ENCODE peak calls at places on chromosomes 13 and 19, in seven cellular contexts. One of them, this sample, is unnamed.

GRCh38 chr13:25992076-25992475 is 59.7 kb downstream of the SHISA2 start:
- DNase-seq in epithelial cell of esophagus: no peak
- DNase-seq in cardiac muscle cell: no peak
- DNase-seq in heart right ventricle: no peak
- DNase-seq in left ventricle myocardium inferior: no peak
- DNase-seq in fibroblast of the aortic adventitia: no peak
- DNase-seq in H7: no peak
- DNase-seq in this sample: no peak

GRCh38 chr19:9144920-9145319 is 4.7 kb downstream of the ZNF317 start:
- DNase-seq in epithelial cell of esophagus: no peak
- DNase-seq in cardiac muscle cell: peak; percentile 4
- DNase-seq in heart right ventricle: no peak
- DNase-seq in left ventricle myocardium inferior: no peak
- DNase-seq in fibroblast of the aortic adventitia: peak; percentile 6
- DNase-seq in H7: no peak
- DNase-seq in this sample: no peak

GRCh38 chr19:51660975-51661600 is 14.5 kb upstream of the SIGLEC14 start:
- DNase-seq in epithelial cell of esophagus: peak; percentile 81
- DNase-seq in cardiac muscle cell: peak; percentile 90
- DNase-seq in heart right ventricle: peak; percentile 49
- DNase-seq in left ventricle myocardium inferior: peak; percentile 25
- DNase-seq in fibroblast of the aortic adventitia: peak; percentile 84
- DNase-seq in H7: peak; percentile 68
- DNase-seq in this sample: peak; percentile 12

GRCh38 chr19:18895038-18895827 is 725 bp downstream of the CERS1 start:
- DNase-seq in epithelial cell of esophagus: peak; percentile 13
- DNase-seq in cardiac muscle cell: peak; percentile 24
- DNase-seq in heart right ventricle: no peak
- DNase-seq in left ventricle myocardium inferior: no peak
- DNase-seq in fibroblast of the aortic adventitia: peak; percentile 24
- DNase-seq in H7: peak; percentile 95
- DNase-seq in this sample: no peak

GRCh38 chr19:55454787-55455243 is 6.6 kb downstream of the ISOC2 start:
- DNase-seq in epithelial cell of esophagus: peak; percentile 59
- DNase-seq in cardiac muscle cell: peak; percentile 46
- DNase-seq in heart right ventricle: peak; percentile 43
- DNase-seq in left ventricle myocardium inferior: no peak
- DNase-seq in fibroblast of the aortic adventitia: no peak
- DNase-seq in H7: peak; percentile 88
- DNase-seq in this sample: no peak

GRCh38 chr19:35262101-35262761 is 6.5 kb upstream of the USF2 start:
- DNase-seq in epithelial cell of esophagus: no peak
- DNase-seq in cardiac muscle cell: no peak
- DNase-seq in heart right ventricle: no peak
- DNase-seq in left ventricle myocardium inferior: no peak
- DNase-seq in fibroblast of the aortic adventitia: no peak
- DNase-seq in H7: peak; percentile 65
- DNase-seq in this sample: no peak

GRCh38 chr13:77831870-77832269 is 86.8 kb downstream of the EDNRB start:
- DNase-seq in epithelial cell of esophagus: no peak
- DNase-seq in cardiac muscle cell: no peak
- DNase-seq in heart right ventricle: no peak
- DNase-seq in left ventricle myocardium inferior: no peak
- DNase-seq in fibroblast of the aortic adventitia: no peak
- DNase-seq in H7: no peak
- DNase-seq in this sample: no peak

GRCh38 chr19:5080030-5080644 is 111.2 kb downstream of the KDM4B start:
- DNase-seq in epithelial cell of esophagus: no peak
- DNase-seq in cardiac muscle cell: no peak
- DNase-seq in heart right ventricle: no peak
- DNase-seq in left ventricle myocardium inferior: no peak
- DNase-seq in fibroblast of the aortic adventitia: no peak
- DNase-seq in H7: no peak
- DNase-seq in this sample: no peak

GRCh38 chr13:98504371-98504963 is 72.4 kb downstream of the STK24 start:
- DNase-seq in epithelial cell of esophagus: no peak
- DNase-seq in cardiac muscle cell: no peak
- DNase-seq in heart right ventricle: no peak
- DNase-seq in left ventricle myocardium inferior: no peak
- DNase-seq in fibroblast of the aortic adventitia: no peak
- DNase-seq in H7: no peak
- DNase-seq in this sample: no peak

GRCh38 chr13:80399340-80400163 is 58.6 kb upstream of the SPRY2 start:
- DNase-seq in epithelial cell of esophagus: peak; percentile 93
- DNase-seq in cardiac muscle cell: no peak
- DNase-seq in heart right ventricle: no peak
- DNase-seq in left ventricle myocardium inferior: no peak
- DNase-seq in fibroblast of the aortic adventitia: no peak
- DNase-seq in H7: no peak
- DNase-seq in this sample: no peak

GRCh38 chr13:39506559-39507390 is 96.2 kb downstream of the LHFPL6 start:
- DNase-seq in epithelial cell of esophagus: peak; percentile 98
- DNase-seq in cardiac muscle cell: no peak
- DNase-seq in heart right ventricle: no peak
- DNase-seq in left ventricle myocardium inferior: no peak
- DNase-seq in fibroblast of the aortic adventitia: no peak
- DNase-seq in H7: no peak
- DNase-seq in this sample: no peak

GRCh38 chr19:29551774-29552173 is 26.0 kb downstream of the VSTM2B start:
- DNase-seq in epithelial cell of esophagus: no peak
- DNase-seq in cardiac muscle cell: no peak
- DNase-seq in heart right ventricle: no peak
- DNase-seq in left ventricle myocardium inferior: no peak
- DNase-seq in fibroblast of the aortic adventitia: no peak
- DNase-seq in H7: no peak
- DNase-seq in this sample: no peak

GRCh38 chr13:42328672-42329071 is 56.7 kb downstream of the AKAP11 start:
- DNase-seq in epithelial cell of esophagus: no peak
- DNase-seq in cardiac muscle cell: peak; percentile 18
- DNase-seq in heart right ventricle: no peak
- DNase-seq in left ventricle myocardium inferior: no peak
- DNase-seq in fibroblast of the aortic adventitia: no peak
- DNase-seq in H7: no peak
- DNase-seq in this sample: no peak

GRCh38 chr19:10288662-10289166 is 1.0 kb upstream of the ICAM5 start:
- DNase-seq in epithelial cell of esophagus: peak; percentile 63
- DNase-seq in cardiac muscle cell: peak; percentile 55
- DNase-seq in heart right ventricle: no peak
- DNase-seq in left ventricle myocardium inferior: no peak
- DNase-seq in fibroblast of the aortic adventitia: no peak
- DNase-seq in H7: peak; percentile 94
- DNase-seq in this sample: no peak

GRCh38 chr13:56850852-56851251 is 289.9 kb upstream of the PRR20A start:
- DNase-seq in epithelial cell of esophagus: no peak
- DNase-seq in cardiac muscle cell: no peak
- DNase-seq in heart right ventricle: no peak
- DNase-seq in left ventricle myocardium inferior: no peak
- DNase-seq in fibroblast of the aortic adventitia: no peak
- DNase-seq in H7: no peak
- DNase-seq in this sample: no peak

GRCh38 chr13:67493835-67494234 is 263.7 kb upstream of the PCDH9 start:
- DNase-seq in epithelial cell of esophagus: no peak
- DNase-seq in cardiac muscle cell: peak; percentile 0
- DNase-seq in heart right ventricle: no peak
- DNase-seq in left ventricle myocardium inferior: no peak
- DNase-seq in fibroblast of the aortic adventitia: no peak
- DNase-seq in H7: no peak
- DNase-seq in this sample: no peak
- H3K4me3 ChIP-seq in epithelial cell of esophagus: no peak overlapping the region
- H3K4me3 ChIP-seq in cardiac muscle cell: no peak overlapping the region
- H3K4me3 ChIP-seq in heart right ventricle: no peak overlapping the region
- H3K4me3 ChIP-seq in left ventricle myocardium inferior: no peak overlapping the region
- H3K4me3 ChIP-seq in fibroblast of the aortic adventitia: no peak overlapping the region
- H3K4me3 ChIP-seq in H7: no peak overlapping the region
- H3K4me3 ChIP-seq in this sample: no peak overlapping the region

DNA sequence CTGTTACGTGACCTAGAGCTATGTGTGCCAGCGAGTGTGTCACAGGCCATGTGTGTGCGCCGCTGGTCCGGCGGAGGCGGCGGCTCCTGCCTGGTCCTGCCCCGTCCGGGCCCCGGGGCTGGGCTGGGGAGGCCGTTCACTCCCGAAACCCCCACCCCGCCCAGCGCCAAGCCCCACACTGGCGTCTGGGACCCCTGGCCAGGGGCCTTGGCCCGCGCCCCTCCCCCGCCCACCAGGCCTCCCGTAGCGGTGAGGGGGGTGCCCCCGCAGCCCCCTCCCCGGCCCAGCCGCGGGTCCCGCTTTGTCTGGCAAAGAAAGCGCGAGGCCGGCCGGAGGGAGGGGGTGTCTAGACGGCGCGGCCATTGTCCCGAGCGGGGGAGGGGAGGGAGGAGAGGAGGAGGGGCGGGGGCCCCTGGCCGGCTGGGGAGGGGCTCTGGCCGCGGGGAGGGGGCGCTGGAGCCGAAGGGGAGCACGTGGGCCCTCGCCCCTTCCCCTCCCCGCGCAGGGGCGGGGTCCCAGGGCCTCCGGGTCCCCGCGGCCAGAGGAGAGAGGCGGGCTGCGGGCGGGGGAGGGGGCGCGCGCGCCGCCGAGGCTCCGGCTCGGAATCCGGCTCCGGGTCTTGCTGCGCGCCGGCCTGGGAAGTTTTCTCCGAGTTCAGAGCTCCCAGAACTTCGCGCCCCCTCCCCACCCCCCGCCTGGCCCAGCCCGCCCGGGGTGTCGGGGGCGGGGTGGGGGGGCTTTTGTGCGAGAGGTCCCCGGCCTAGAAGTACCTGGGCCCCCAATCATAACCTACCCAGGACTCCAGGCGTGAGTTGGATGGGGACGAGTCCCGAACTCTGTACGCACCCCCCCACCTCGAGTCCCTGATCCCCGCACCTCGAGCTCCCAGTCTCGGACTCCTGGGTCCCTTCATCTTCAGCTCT is 882 bp downstream of the NOTCH3 start:
- DNase-seq in epithelial cell of esophagus: peak; percentile 66
- DNase-seq in cardiac muscle cell: peak; percentile 41
- DNase-seq in heart right ventricle: no peak
- DNase-seq in left ventricle myocardium inferior: no peak
- DNase-seq in fibroblast of the aortic adventitia: no peak
- DNase-seq in H7: peak; percentile 99
- DNase-seq in this sample: no peak
- H3K4me3 ChIP-seq in epithelial cell of esophagus: peak overlapping the region; percentile 90
- H3K4me3 ChIP-seq in cardiac muscle cell: peak overlapping the region; percentile 88
- H3K4me3 ChIP-seq in heart right ventricle: peak overlapping the region; percentile 40
- H3K4me3 ChIP-seq in left ventricle myocardium inferior: peak overlapping the region; percentile 66
- H3K4me3 ChIP-seq in fibroblast of the aortic adventitia: peak overlapping the region; percentile 79
- H3K4me3 ChIP-seq in H7: peak overlapping the region; percentile 88
- H3K4me3 ChIP-seq in this sample: peak overlapping the region; percentile 50

GRCh38 chr13:44404261-44405139 is 30.9 kb downstream of the SERP2 start:
- DNase-seq in epithelial cell of esophagus: no peak
- DNase-seq in cardiac muscle cell: no peak
- DNase-seq in heart right ventricle: no peak
- DNase-seq in left ventricle myocardium inferior: no peak
- DNase-seq in fibroblast of the aortic adventitia: no peak
- DNase-seq in H7: peak; percentile 77
- DNase-seq in this sample: no peak
- H3K4me3 ChIP-seq in epithelial cell of esophagus: no peak overlapping the region
- H3K4me3 ChIP-seq in cardiac muscle cell: no peak overlapping the region
- H3K4me3 ChIP-seq in heart right ventricle: no peak overlapping the region
- H3K4me3 ChIP-seq in left ventricle myocardium inferior: no peak overlapping the region
- H3K4me3 ChIP-seq in fibroblast of the aortic adventitia: no peak overlapping the region
- H3K4me3 ChIP-seq in H7: peak overlapping the region; percentile 12
- H3K4me3 ChIP-seq in this sample: no peak overlapping the region

DNA sequence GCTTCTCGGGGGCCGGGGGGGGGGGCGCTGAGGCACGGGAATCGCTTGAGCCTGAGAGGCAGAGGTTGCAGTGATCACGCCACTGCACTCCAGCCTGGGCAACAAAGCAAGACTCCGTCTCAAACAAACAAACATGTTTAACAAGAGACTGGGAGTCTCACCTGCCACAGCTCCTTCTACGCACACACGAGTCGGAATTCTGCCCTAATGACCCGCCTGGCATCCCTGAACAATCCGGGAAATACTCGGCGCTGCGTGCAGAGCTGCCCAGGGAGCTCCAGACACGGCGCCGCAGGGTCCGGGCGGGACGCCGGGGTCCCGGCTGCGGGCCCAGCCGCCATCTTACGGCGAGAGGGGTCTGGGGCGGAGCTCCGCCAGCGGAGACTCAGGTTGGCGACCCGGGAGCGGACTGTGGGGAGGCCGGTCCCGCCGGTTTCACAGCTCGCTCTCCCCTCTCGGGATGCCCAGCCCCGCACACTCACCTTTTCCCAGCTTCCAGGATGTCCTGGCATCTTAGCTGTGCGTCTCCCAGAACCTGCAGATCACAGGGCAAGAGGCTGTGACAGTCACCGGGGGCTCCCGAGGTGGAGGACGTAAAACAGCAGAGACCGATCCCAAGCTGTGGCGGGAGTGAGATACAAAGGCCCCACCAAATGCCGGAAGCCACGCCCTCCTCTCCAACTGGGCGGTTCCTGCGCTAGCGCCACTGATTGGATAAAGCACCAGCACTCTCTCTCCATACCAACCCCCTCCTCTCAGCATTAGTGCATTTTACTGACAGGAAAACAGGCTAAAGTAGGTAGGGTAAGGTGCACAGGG is 23.6 kb upstream of the ZNF724 start:
- DNase-seq in epithelial cell of esophagus: peak; percentile 89
- DNase-seq in cardiac muscle cell: peak; percentile 90
- DNase-seq in heart right ventricle: peak; percentile 91
- DNase-seq in left ventricle myocardium inferior: peak; percentile 92
- DNase-seq in fibroblast of the aortic adventitia: peak; percentile 85
- DNase-seq in H7: peak; percentile 93
- DNase-seq in this sample: peak; percentile 63
- H3K4me3 ChIP-seq in epithelial cell of esophagus: peak overlapping the region; percentile 85
- H3K4me3 ChIP-seq in cardiac muscle cell: peak overlapping the region; percentile 96
- H3K4me3 ChIP-seq in heart right ventricle: peak overlapping the region; percentile 100
- H3K4me3 ChIP-seq in left ventricle myocardium inferior: peak overlapping the region; percentile 87
- H3K4me3 ChIP-seq in fibroblast of the aortic adventitia: peak overlapping the region; percentile 95
- H3K4me3 ChIP-seq in H7: peak overlapping the region; percentile 95
- H3K4me3 ChIP-seq in this sample: peak overlapping the region; percentile 71

DNA sequence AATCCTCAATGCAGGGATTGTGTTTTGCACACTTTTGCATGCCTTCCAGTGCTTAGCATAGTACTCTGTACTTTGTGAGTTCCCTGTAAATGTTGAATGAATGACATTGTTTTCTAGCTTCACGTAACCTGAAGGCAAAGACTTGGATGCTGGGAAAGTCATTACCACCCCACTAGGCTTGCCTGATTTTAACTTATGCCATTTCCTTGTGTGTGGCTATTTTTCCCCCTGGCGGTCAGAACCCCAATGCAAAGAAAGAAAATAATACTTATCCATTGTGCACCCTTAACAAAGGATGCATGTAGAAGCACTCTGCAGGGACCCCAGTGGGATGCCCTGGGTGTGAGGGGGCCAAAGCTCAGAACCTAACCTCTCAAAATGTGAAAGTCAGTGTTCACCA is 1.2 kb upstream of the ENOX1 start:
- DNase-seq in epithelial cell of esophagus: peak; percentile 65
- DNase-seq in cardiac muscle cell: peak; percentile 63
- DNase-seq in heart right ventricle: no peak
- DNase-seq in left ventricle myocardium inferior: no peak
- DNase-seq in fibroblast of the aortic adventitia: peak; percentile 70
- DNase-seq in H7: peak; percentile 55
- DNase-seq in this sample: no peak
- H3K4me3 ChIP-seq in epithelial cell of esophagus: no peak overlapping the region
- H3K4me3 ChIP-seq in cardiac muscle cell: no peak overlapping the region
- H3K4me3 ChIP-seq in heart right ventricle: no peak overlapping the region
- H3K4me3 ChIP-seq in left ventricle myocardium inferior: no peak overlapping the region
- H3K4me3 ChIP-seq in fibroblast of the aortic adventitia: peak overlapping the region; percentile 75
- H3K4me3 ChIP-seq in H7: no peak overlapping the region
- H3K4me3 ChIP-seq in this sample: no peak overlapping the region

This sample was measured in kidney epithelial cell.